ENCODE peak calls at places on chromosomes 3 and 15, in five cellular contexts. C, D, N, R and O are unnamed samples.

GRCh38 chr15:34243226-34243625 is 18.4 kb downstream of the EMC4 start:
- DNase-seq in D (no peak), N (no peak), R (no peak), C (no peak), O (no peak)

GRCh38 chr3:120350431-120350941 is 1.3 kb upstream of the LRRC58 start:
- DNase-seq in N (peak), R (no peak), D (peak), C (peak), O (peak)

GRCh38 chr3:93843981-93844380 is 129.7 kb downstream of the PROS1 start:
- DNase-seq in C (peak), N (peak), R (peak), D (peak), O (peak)

GRCh38 chr15:101439285-101439919 is 50.1 kb downstream of the PCSK6 start:
- DNase-seq in R (peak), C (no peak), N (peak), D (no peak), O (no peak)

GRCh38 chr3:173191611-173192010 is 50.6 kb upstream of the SPATA16 start:
- DNase-seq in C (peak), R (no peak), D (no peak), N (no peak), O (peak)

GRCh38 chr15:79978694-79979519 is 7.9 kb upstream of the BCL2A1 start:
- DNase-seq in D (no peak), N (peak), C (peak), R (peak), O (peak)

GRCh38 chr3:148992027-148992634 is 791 bp downstream of the GYG1 start:
- DNase-seq in R (peak), D (no peak), N (peak), C (peak), O (peak)

GRCh38 chr3:10495003-10495402 is 10.4 kb downstream of the ATP2B2 start:
- DNase-seq in R (peak), N (no peak), D (no peak), C (peak), O (peak)

GRCh38 chr3:4754180-4755086 is 224.8 kb upstream of the BHLHE40 start:
- DNase-seq in R (no peak), N (no peak), D (no peak), C (no peak), O (no peak)

GRCh38 chr3:31984321-31984720 is 2.8 kb downstream of the ZNF860 start:
- DNase-seq in N (no peak), R (no peak), C (no peak), D (no peak), O (peak)

GRCh38 chr3:127831723-127832172 is 9.4 kb upstream of the MGLL start:
- DNase-seq in D (no peak), R (no peak), C (no peak), N (no peak), O (no peak)

GRCh38 chr3:23395115-23395514 is 192.0 kb downstream of the UBE2E2 start:
- DNase-seq in D (no peak), C (no peak), R (no peak), N (no peak), O (no peak)

GRCh38 chr3:169072494-169072893 is 591.0 kb downstream of the MECOM start:
- DNase-seq in N (no peak), R (no peak), C (no peak), D (no peak), O (no peak)

GRCh38 chr3:48560648-48561018 is 2.9 kb downstream of the UCN2 start:
- DNase-seq in D (no peak), N (no peak), R (no peak), C (no peak), O (no peak)

GRCh38 chr3:177150970-177151627 is 46.2 kb downstream of the TBL1XR1 start:
- DNase-seq in R (peak), C (peak), D (peak), N (no peak), O (peak)

GRCh38 chr15:101483476-101483875 is 6.0 kb downstream of the PCSK6 start:
- DNase-seq in C (no peak), D (peak), N (no peak), R (no peak), O (no peak)

GRCh38 chr3:182738583-182739514 is 54.5 kb upstream of the ATP11B start:
- DNase-seq in R (no peak), C (peak), D (peak), N (no peak), O (peak)

GRCh38 chr3:129016366-129016724 is 15.2 kb downstream of the EFCC1 start:
- DNase-seq in R (no peak), N (no peak), D (peak), C (no peak), O (peak)

GRCh38 chr3:194112120-194113106 is 23.5 kb upstream of the HES1 start:
- DNase-seq in N (no peak), D (peak), R (no peak), C (peak), O (peak)

GRCh38 chr3:159882784-159883779 is 105.6 kb upstream of the IL12A start:
- DNase-seq in R (peak), N (no peak), D (peak), C (peak), O (peak)

GRCh38 chr15:57743424-57743823 is 36.9 kb downstream of the POLR2M start:
- DNase-seq in C (no peak), R (no peak), D (no peak), N (no peak), O (peak)

GRCh38 chr3:100662113-100662823 is 47.0 kb upstream of the TFG start:
- DNase-seq in D (peak), R (no peak), C (peak), N (no peak), O (no peak)

GRCh38 chr3:88150371-88150770 is 612 bp downstream of the C3orf38 start:
- DNase-seq in R (no peak), N (no peak), C (peak), D (no peak), O (peak)

GRCh38 chr15:95018888-95019545 is 787.7 kb downstream of the MCTP2 start:
- DNase-seq in N (no peak), D (no peak), C (peak), R (peak), O (peak)

GRCh38 chr3:2090095-2090494 is 8.6 kb upstream of the CNTN4 start:
- DNase-seq in N (no peak), D (no peak), C (no peak), R (no peak), O (no peak)

GRCh38 chr15:45140851-45141250 is 11.1 kb downstream of the DUOX1 start:
- DNase-seq in C (no peak), R (no peak), N (no peak), D (no peak), O (no peak)

GRCh38 chr3:194808709-194809108 is 123.0 kb downstream of the FAM43A start:
- DNase-seq in D (no peak), R (peak), C (peak), N (no peak), O (peak)

GRCh38 chr3:22117091-22117490 is 366.1 kb upstream of the ZNF385D start:
- DNase-seq in R (no peak), N (no peak), C (no peak), D (no peak), O (no peak)

GRCh38 chr15:56074866-56075265 is 81.5 kb upstream of the NEDD4 start:
- DNase-seq in N (no peak), D (no peak), R (no peak), C (no peak), O (no peak)

GRCh38 chr3:26345613-26346012 is 277.0 kb upstream of the LRRC3B start:
- DNase-seq in N (no peak), R (no peak), D (no peak), C (no peak), O (no peak)

GRCh38 chr3:14771593-14772497 is 46.9 kb upstream of the FGD5 start:
- DNase-seq in N (no peak), R (no peak), D (no peak), C (no peak), O (no peak)

GRCh38 chr3:42036483-42036823 is 54.7 kb upstream of the TRAK1 start:
- DNase-seq in D (peak), R (peak), C (peak), N (no peak), O (peak)

GRCh38 chr3:126034481-126035361 is 49.2 kb downstream of the SLC41A3 start:
- DNase-seq in C (peak), D (no peak), R (no peak), N (no peak), O (no peak)

GRCh38 chr15:70088887-70089691 is 8.6 kb downstream of the TLE3 start:
- DNase-seq in N (peak), D (no peak), R (no peak), C (no peak), O (no peak)

GRCh38 chr15:84828433-84828908 is 11.3 kb downstream of the ALPK3 start:
- DNase-seq in D (no peak), C (no peak), R (no peak), N (no peak), O (peak)

GRCh38 chr3:139313921-139314320 is 29.9 kb upstream of the MRPS22 start:
- DNase-seq in C (no peak), D (no peak), N (no peak), R (no peak), O (no peak)

GRCh38 chr3:139311557-139311956 is 32.3 kb upstream of the MRPS22 start:
- DNase-seq in R (no peak), C (no peak), D (no peak), N (no peak), O (no peak)

GRCh38 chr3:139312416-139312815 is 31.4 kb upstream of the MRPS22 start:
- DNase-seq in D (no peak), N (no peak), R (no peak), C (no peak), O (no peak)

GRCh38 chr3:139310474-139310933 is 33.3 kb upstream of the MRPS22 start:
- DNase-seq in C (peak), R (peak), N (no peak), D (peak), O (peak)

DNA sequence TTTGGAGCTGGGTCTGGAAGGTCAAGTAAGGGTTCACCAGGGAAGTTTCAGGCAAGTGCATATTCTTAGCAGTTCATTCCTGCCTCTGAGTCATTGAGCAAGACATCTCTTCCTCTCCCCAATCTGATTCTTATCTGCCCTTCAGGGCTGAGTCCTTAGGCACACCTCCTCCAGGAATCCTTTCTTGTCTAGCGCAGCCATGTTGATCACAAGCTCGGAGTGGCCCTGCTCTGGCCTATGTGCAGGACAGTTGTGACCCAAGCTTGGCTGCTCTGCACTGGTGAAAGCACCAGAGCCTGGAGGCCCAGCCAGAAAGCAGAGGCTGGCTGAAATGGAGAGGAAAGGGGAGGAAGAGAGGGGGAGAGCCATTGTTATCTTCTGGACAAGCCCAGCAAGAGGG is 30.9 kb upstream of the MRPS22 start:
- DNase-seq in C (peak), D (peak), R (peak), N (no peak), O (peak)
- H3K4me3 ChIP-seq in C (no peak), D (peak), R (no peak), N (no peak), O (no peak)

GRCh38 chr3:123446610-123447109 is 2.2 kb downstream of the ADCY5 start:
- DNase-seq in R (no peak), C (no peak), N (no peak), D (no peak), O (no peak)
- H3K4me3 ChIP-seq in R (no peak), C (no peak), N (peak), D (no peak), O (no peak)

DNA sequence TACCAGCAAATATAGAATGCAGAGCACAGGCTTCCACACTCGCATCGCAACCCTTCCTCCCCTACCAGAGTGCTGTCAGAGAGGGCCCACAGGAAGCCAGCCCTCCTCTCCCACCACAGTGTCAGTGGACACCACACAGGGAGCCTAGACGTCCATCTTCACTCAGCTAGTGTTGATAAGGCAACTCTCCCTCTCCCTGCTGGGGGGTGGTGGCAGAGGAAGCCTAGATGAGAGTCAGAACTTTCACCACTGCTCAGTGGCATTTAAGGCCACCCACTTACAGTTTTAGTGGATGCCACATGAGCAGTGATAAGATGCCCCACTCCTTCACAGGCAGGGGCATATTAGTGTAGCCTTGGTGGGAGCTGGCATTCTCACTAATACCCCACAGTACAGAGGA is 109.8 kb upstream of the UBE3A start:
- DNase-seq in D (no peak), R (no peak), N (no peak), C (no peak), O (no peak)
- H3K4me3 ChIP-seq in D (no peak), R (no peak), N (no peak), C (no peak), O (no peak)

DNA sequence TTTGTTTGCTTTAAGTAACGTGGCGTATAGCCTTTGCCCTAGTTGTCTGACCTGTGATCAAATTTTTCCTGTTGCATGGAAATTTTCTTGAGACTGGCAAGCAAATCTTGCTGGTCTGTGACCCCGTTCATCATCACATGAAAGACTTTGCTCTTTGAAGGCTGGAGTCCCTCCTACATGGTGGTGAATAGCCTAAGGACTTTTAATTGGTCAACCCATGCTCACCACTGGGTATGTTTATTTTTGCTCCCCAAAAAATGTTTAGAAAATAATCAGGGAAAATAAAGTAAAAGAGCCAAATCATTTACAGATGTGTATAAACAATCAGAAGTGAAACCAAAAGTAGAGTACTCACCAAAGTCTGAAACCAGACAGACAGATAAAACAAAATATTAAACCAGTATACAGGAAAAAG is 1075.3 kb upstream of the ALCAM start:
- DNase-seq in R (no peak), N (no peak), C (no peak), D (no peak), O (peak)
- H3K4me3 ChIP-seq in R (peak), N (peak), C (no peak), D (no peak), O (no peak)

GRCh38 chr3:172065534-172065933 is 26.2 kb downstream of the FNDC3B start:
- DNase-seq in N (no peak), R (peak), C (no peak), D (no peak), O (no peak)

GRCh38 chr3:172063456-172064432 is 24.4 kb downstream of the FNDC3B start:
- DNase-seq in D (no peak), R (no peak), N (no peak), C (no peak), O (no peak)

GRCh38 chr3:172059532-172059931 is 20.2 kb downstream of the FNDC3B start:
- DNase-seq in N (no peak), C (no peak), D (no peak), R (no peak), O (no peak)

GRCh38 chr3:172060234-172060633 is 20.9 kb downstream of the FNDC3B start:
- DNase-seq in C (no peak), D (no peak), N (no peak), R (no peak), O (no peak)

DNA sequence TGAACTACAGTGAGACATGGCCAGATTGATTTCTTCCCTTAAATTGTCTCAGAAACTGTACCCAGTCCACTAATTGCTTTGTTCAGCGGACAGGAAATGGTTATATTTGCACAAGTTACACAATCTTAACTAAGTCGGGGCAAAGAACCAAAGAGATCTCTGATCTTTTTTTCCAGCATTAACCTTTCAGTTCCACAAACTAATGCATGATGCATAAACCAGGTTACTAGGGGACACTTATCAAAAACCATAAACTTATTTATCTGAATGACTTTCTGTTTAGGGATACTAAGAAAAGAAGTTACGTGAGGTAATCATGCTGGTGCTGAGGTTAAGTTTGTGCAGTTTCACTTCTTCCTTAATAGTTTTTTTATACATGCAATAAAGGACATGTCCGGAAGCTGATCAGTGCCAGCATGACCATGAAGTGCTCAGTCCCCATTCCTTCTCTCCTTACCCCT is 22.4 kb downstream of the FNDC3B start:
- DNase-seq in C (no peak), N (no peak), R (no peak), D (no peak), O (peak)
- H3K4me3 ChIP-seq in C (no peak), N (peak), R (no peak), D (no peak), O (peak)